ENCODE peak calls at places on chromosomes 13 and 19, in six cellular contexts. K is NCI-H1092 treated with DMSO at 0.1 percent for 48 hours; J is non-pigmented ciliary epithelial cell; P is anterior cingulate cortex; I is activated CD4-positive, alpha-beta T cell treated with anti-CD3 and anti-CD28 coated beads for 48 hours; Q is mesothelial cell of epicardium. X is an unnamed sample.

GRCh38 chr19:24159707-24160106 is 72.7 kb downstream of the ZNF254 start:
- DNase-seq in K (no peak), J (no peak), P (no peak), I (no peak), Q (no peak), X (no peak)

GRCh38 chr19:31285744-31286143 is 63.5 kb downstream of the TSHZ3 start:
- DNase-seq in K (no peak), J (no peak), P (no peak), I (no peak), Q (no peak), X (no peak)

GRCh38 chr19:16702123-16702522 is 17.5 kb upstream of the NWD1 start:
- DNase-seq in K (no peak), J (peak; percentile 38), P (no peak), I (no peak), Q (no peak), X (no peak)

GRCh38 chr19:13053238-13053637 is 49.4 kb downstream of the LYL1 start:
- DNase-seq in K (no peak), J (no peak), P (no peak), I (no peak), Q (no peak), X (no peak)

GRCh38 chr13:102696465-102696864 is 1.6 kb upstream of the METTL21C start:
- DNase-seq in K (no peak), J (no peak), P (no peak), I (no peak), Q (no peak), X (no peak)

GRCh38 chr13:111962431-111962891 is 104.5 kb upstream of the SOX1 start:
- DNase-seq in K (no peak), J (no peak), P (no peak), I (no peak), Q (no peak), X (no peak)

GRCh38 chr13:101115762-101116161 is 300.5 kb downstream of the NALCN start:
- DNase-seq in K (no peak), J (no peak), P (no peak), I (no peak), Q (no peak), X (no peak)

GRCh38 chr19:36136975-36137686 is 2.7 kb upstream of the CAPNS1 start:
- DNase-seq in K (peak; percentile 42), J (no peak), P (peak; percentile 11), I (no peak), Q (no peak), X (no peak)

GRCh38 chr19:1932395-1932794 is 8.6 kb upstream of the CSNK1G2 start:
- DNase-seq in K (no peak), J (no peak), P (no peak), I (no peak), Q (no peak), X (no peak)

GRCh38 chr19:48817585-48818124 is 6.8 kb upstream of the BCAT2 start:
- DNase-seq in K (no peak), J (no peak), P (no peak), I (no peak), Q (no peak), X (no peak)

GRCh38 chr13:49840667-49841066 is 48.2 kb upstream of the KPNA3 start:
- DNase-seq in K (no peak), J (no peak), P (no peak), I (no peak), Q (no peak), X (no peak)

GRCh38 chr13:102555914-102556553 is 40.8 kb upstream of the TPP2 start:
- DNase-seq in K (peak; percentile 78), J (peak; percentile 11), P (no peak), I (no peak), Q (no peak), X (peak; percentile 46)

GRCh38 chr13:36158606-36159005 is 27.4 kb upstream of the DCLK1 start:
- DNase-seq in K (no peak), J (no peak), P (no peak), I (no peak), Q (no peak), X (no peak)

GRCh38 chr19:15508035-15508710 is at the start of gene CYP4F22:
- DNase-seq in K (no peak), J (no peak), P (no peak), I (peak; percentile 18), Q (no peak), X (no peak)

GRCh38 chr13:24827799-24828198 is 63.8 kb downstream of the RNF17 start:
- DNase-seq in K (no peak), J (no peak), P (no peak), I (no peak), Q (no peak), X (no peak)

GRCh38 chr13:78816154-78816553 is 157.2 kb upstream of the OBI1 start:
- DNase-seq in K (no peak), J (no peak), P (no peak), I (no peak), Q (no peak), X (no peak)

GRCh38 chr13:21573920-21574712 is 29.9 kb downstream of the MICU2 start:
- DNase-seq in K (no peak), J (no peak), P (no peak), I (no peak), Q (no peak), X (no peak)